ENCODE peak calls at places on chromosomes 5 and 9, in seven cellular contexts. W is bronchial epithelial cell; R is NCI-H1105 treated with DMSO at 0.1 percent for 48 hours; G is stimulated activated CD4-positive, alpha-beta T cell treated with anti-CD3 and anti-CD28 coated beads, Interleukin-1b, Interleukin-23, amount 100 ng/mL, for 1 hour; I is stomach; O is neural crest cell; S is CD8-positive, alpha-beta T cell. F is an unnamed sample.

GRCh38 chr9:127878001-127878651 is 651 bp upstream of the AK1 start:
- DNase-seq in W (no peak), R (no peak), G (no peak), I (no peak), O (no peak), S (no peak), F (no peak)

GRCh38 chr5:120055858-120056257 is 408.2 kb upstream of the PRR16 start:
- DNase-seq in W (peak), R (peak), G (no peak), I (no peak), O (no peak), S (no peak), F (no peak)

GRCh38 chr9:35110327-35110758 is 5.3 kb downstream of the ATOSB start:
- DNase-seq in W (peak), R (no peak), G (no peak), I (peak), O (no peak), S (no peak), F (no peak)

GRCh38 chr9:89755835-89756234 is 151.0 kb downstream of the GADD45G start:
- DNase-seq in W (peak), R (peak), G (no peak), I (peak), O (no peak), S (no peak), F (no peak)

GRCh38 chr5:112143684-112144083 is 275.4 kb downstream of the EPB41L4A start:
- DNase-seq in W (no peak), R (no peak), G (no peak), I (no peak), O (no peak), S (no peak), F (no peak)

GRCh38 chr5:149174847-149175234 is 33.5 kb downstream of the ABLIM3 start:
- DNase-seq in W (no peak), R (no peak), G (no peak), I (no peak), O (no peak), S (no peak), F (no peak)

GRCh38 chr5:161846731-161847130 is 1.2 kb upstream of the GABRA1 start:
- DNase-seq in W (peak), R (no peak), G (no peak), I (no peak), O (no peak), S (no peak), F (peak)

GRCh38 chr9:124506931-124507879 is at the start of gene NR5A1:
- DNase-seq in W (no peak), R (no peak), G (no peak), I (no peak), O (no peak), S (no peak), F (no peak)

GRCh38 chr5:59609501-59610265 is 283.8 kb downstream of the PDE4D start:
- DNase-seq in W (no peak), R (no peak), G (no peak), I (no peak), O (no peak), S (no peak), F (no peak)

GRCh38 chr9:114098021-114098659 is 952 bp downstream of the KIF12 start:
- DNase-seq in W (no peak), R (no peak), G (no peak), I (peak), O (no peak), S (no peak), F (no peak)

GRCh38 chr5:150645070-150645700 is 4.7 kb downstream of the SYNPO start:
- DNase-seq in W (no peak), R (no peak), G (no peak), I (no peak), O (no peak), S (no peak), F (no peak)

GRCh38 chr5:80672140-80672736 is 17.5 kb upstream of the DHFR start:
- DNase-seq in W (peak), R (peak), G (no peak), I (peak), O (peak), S (peak), F (peak)

GRCh38 chr9:79572891-79573696 is 1.3 kb downstream of the TLE4 start:
- DNase-seq in W (no peak), R (no peak), G (no peak), I (peak), O (peak), S (peak), F (no peak)

GRCh38 chr5:143662020-143662419 is 149.9 kb upstream of the HMHB1 start:
- DNase-seq in W (peak), R (no peak), G (no peak), I (no peak), O (no peak), S (no peak), F (no peak)

GRCh38 chr5:150120617-150121447 is 34.5 kb upstream of the CSF1R start:
- DNase-seq in W (no peak), R (no peak), G (no peak), I (no peak), O (no peak), S (no peak), F (no peak)

GRCh38 chr5:149898811-149899210 is 45.8 kb downstream of the PDE6A start:
- DNase-seq in W (no peak), R (no peak), G (no peak), I (no peak), O (no peak), S (no peak), F (no peak)

GRCh38 chr5:114362977-114363721 is 1.3 kb downstream of the KCNN2 start:
- DNase-seq in W (no peak), R (no peak), G (no peak), I (no peak), O (no peak), S (no peak), F (no peak)

GRCh38 chr9:87703636-87704276 is 22.2 kb upstream of the CTSL start:
- DNase-seq in W (peak), R (no peak), G (no peak), I (no peak), O (no peak), S (no peak), F (no peak)

GRCh38 chr5:112581811-112582320 is 155.8 kb upstream of the APC start:
- DNase-seq in W (no peak), R (no peak), G (no peak), I (no peak), O (no peak), S (no peak), F (no peak)

GRCh38 chr5:141850786-141851185 is 27.4 kb downstream of the PCDH1 start:
- DNase-seq in W (no peak), R (no peak), G (no peak), I (no peak), O (no peak), S (no peak), F (no peak)

GRCh38 chr5:119393201-119393691 is 37.4 kb downstream of the TNFAIP8 start:
- DNase-seq in W (no peak), R (no peak), G (no peak), I (no peak), O (no peak), S (no peak), F (no peak)

GRCh38 chr9:27154923-27155322 is 45.9 kb downstream of the TEK start:
- DNase-seq in W (peak), R (no peak), G (no peak), I (no peak), O (no peak), S (no peak), F (no peak)

GRCh38 chr5:15600035-15600434 is 100.1 kb downstream of the FBXL7 start:
- DNase-seq in W (no peak), R (no peak), G (no peak), I (no peak), O (no peak), S (no peak), F (no peak)

GRCh38 chr5:96228449-96228848 is 204.6 kb downstream of the PCSK1 start:
- DNase-seq in W (peak), R (no peak), G (no peak), I (no peak), O (no peak), S (no peak), F (no peak)

GRCh38 chr9:72220589-72220988 is 71.3 kb downstream of the GDA start:
- DNase-seq in W (no peak), R (no peak), G (no peak), I (no peak), O (no peak), S (no peak), F (no peak)

F was measured in NCI-H1048.